ENCODE peak calls at places on chromosomes 13 and 19, in eight cellular contexts. F is fibroblast of lung; W is PC-9; U is tibial nerve; E is adrenal gland; P is CD8-positive, alpha-beta memory T cell; G is Peyer's patch; H is lower leg skin. A is an unnamed sample.
A peak's percentile ranks its signal among the peaks of the same experiment; 100 is the strongest.

GRCh38 chr13:40624338-40624737 is 42.1 kb downstream of the FOXO1 start:
- DNase-seq in P (no peak), E (peak; percentile 63), U (no peak), F (peak; percentile 19), W (no peak), H (peak; percentile 53), G (no peak), A (no peak)

GRCh38 chr13:39306639-39307589 is 268.7 kb downstream of the NHLRC3 start:
- DNase-seq in E (no peak), U (no peak), H (no peak), G (no peak), P (no peak), W (no peak), F (no peak), A (no peak)

GRCh38 chr19:3216874-3217273 is 7.6 kb upstream of the CELF5 start:
- DNase-seq in U (no peak), H (no peak), P (no peak), E (no peak), G (no peak), F (no peak), W (no peak), A (no peak)

GRCh38 chr13:80131204-80131603 is 209.7 kb downstream of the SPRY2 start:
- DNase-seq in P (no peak), U (peak; percentile 43), G (peak; percentile 17), W (peak; percentile 44), F (peak; percentile 78), E (peak; percentile 66), H (peak; percentile 23), A (peak; percentile 81)

GRCh38 chr13:46624821-46625220 is 71.9 kb downstream of the LRCH1 start:
- DNase-seq in E (no peak), F (no peak), H (no peak), G (no peak), W (no peak), U (no peak), P (no peak), A (no peak)

GRCh38 chr13:109743706-109744453 is 42.5 kb downstream of the IRS2 start:
- DNase-seq in W (peak; percentile 82), P (no peak), G (no peak), F (peak; percentile 66), U (no peak), E (no peak), H (no peak), A (peak; percentile 86)

GRCh38 chr19:30547192-30547591 is 175.0 kb downstream of the ZNF536 start:
- DNase-seq in F (no peak), E (no peak), G (no peak), U (no peak), P (no peak), W (no peak), H (no peak), A (no peak)

GRCh38 chr13:112897956-112898785 is 70.8 kb upstream of the MCF2L start:
- DNase-seq in U (no peak), G (no peak), P (no peak), F (no peak), E (no peak), H (no peak), W (no peak), A (no peak)

GRCh38 chr13:26679945-26680516 is 80.6 kb downstream of the GPR12 start:
- DNase-seq in G (no peak), P (no peak), E (no peak), U (no peak), H (no peak), W (no peak), F (peak; percentile 12), A (no peak)

GRCh38 chr19:20558571-20558970 is 7.0 kb downstream of the ZNF737 start:
- DNase-seq in G (no peak), P (no peak), F (no peak), U (no peak), H (no peak), W (no peak), E (peak; percentile 61), A (no peak)

GRCh38 chr13:90201198-90201597 is 1146.3 kb upstream of the MIR17HG start:
- DNase-seq in F (peak; percentile 47), H (no peak), U (no peak), G (no peak), P (no peak), W (no peak), E (no peak), A (no peak)

GRCh38 chr19:38506723-38507550 is 73.4 kb downstream of the RYR1 start:
- DNase-seq in H (peak; percentile 66), U (peak; percentile 62), W (peak; percentile 12), F (no peak), G (peak; percentile 74), P (peak; percentile 82), E (peak; percentile 91), A (peak; percentile 67)

GRCh38 chr13:39612023-39612637 is 9.1 kb upstream of the LHFPL6 start:
- DNase-seq in U (peak; percentile 99), W (peak; percentile 37), G (peak; percentile 66), H (peak; percentile 85), F (peak; percentile 83), P (peak; percentile 64), E (peak; percentile 63), A (peak; percentile 64)

GRCh38 chr13:50580684-50581305 is 262.7 kb downstream of the DLEU7 start:
- DNase-seq in G (no peak), H (no peak), U (no peak), F (peak; percentile 81), P (no peak), W (no peak), E (no peak), A (no peak)

GRCh38 chr13:100636441-100636840 is 38.2 kb downstream of the TMTC4 start:
- DNase-seq in G (no peak), W (no peak), E (no peak), F (no peak), P (no peak), H (no peak), U (no peak), A (no peak)

DNA sequence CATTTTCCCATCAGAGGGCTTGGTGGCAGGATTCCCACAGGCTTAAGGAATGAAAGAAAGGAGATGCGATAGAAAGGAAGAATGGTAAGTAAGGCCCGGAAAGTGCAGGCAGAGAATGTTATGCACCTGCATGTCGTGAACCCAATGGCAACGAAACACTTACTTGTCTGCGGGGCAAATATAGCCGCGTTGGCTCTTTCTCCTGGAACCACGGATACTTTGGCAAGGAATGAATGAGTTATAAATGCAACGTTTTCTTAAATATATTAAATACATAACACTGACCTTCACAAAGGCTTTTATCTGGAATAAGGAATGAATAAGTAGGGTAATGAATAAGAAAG is 192.1 kb downstream of the KATNAL1 start:
- DNase-seq in P (no peak), U (no peak), G (no peak), F (no peak), H (no peak), W (no peak), E (no peak), A (no peak)
- H3K4me3 ChIP-seq in P (no peak overlapping the region), U (peak overlapping the region; percentile 61), G (peak overlapping the region; percentile 83), F (peak overlapping the region; percentile 3), H (no peak overlapping the region), W (peak overlapping the region; percentile 64), E (no peak overlapping the region), A (peak overlapping the region; percentile 76)

GRCh38 chr19:36687214-36688056 is at the start of gene ZNF567:
- DNase-seq in W (peak; percentile 98), G (peak; percentile 98), F (peak; percentile 95), U (peak; percentile 97), P (peak; percentile 96), H (peak; percentile 98), E (peak; percentile 98), A (peak; percentile 71)

GRCh38 chr19:36686365-36687213 is 823 bp upstream of the ZNF567 start:
- DNase-seq in F (peak; percentile 12), W (no peak), G (no peak), P (no peak), H (peak; percentile 18), E (peak; percentile 24), U (no peak), A (no peak)

GRCh38 chr19:36688058-36688457 is 646 bp downstream of the ZNF567 start:
- DNase-seq in E (no peak), U (no peak), H (no peak), G (no peak), W (no peak), P (no peak), F (no peak), A (no peak)

DNA sequence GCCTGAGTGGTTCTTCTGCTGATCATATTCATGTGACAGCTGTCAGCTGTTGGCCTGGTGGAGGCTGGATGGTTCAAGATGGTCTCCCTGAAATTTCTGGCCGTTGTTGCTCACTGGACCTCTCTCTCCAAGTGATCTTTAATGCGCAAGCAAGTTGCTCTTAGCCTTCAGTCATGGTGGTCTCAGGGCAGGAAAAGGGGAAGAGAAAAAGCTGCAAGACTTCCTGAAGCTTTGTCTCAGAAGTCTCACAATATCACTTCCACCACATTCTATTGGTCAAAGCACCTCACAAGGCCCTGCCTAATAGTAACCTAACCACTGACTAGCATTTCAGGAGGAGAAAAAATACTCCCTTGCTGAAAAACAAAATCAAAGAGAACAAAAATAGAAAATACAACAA is 1.6 kb upstream of the ZNF567 start:
- DNase-seq in E (no peak), G (no peak), P (no peak), W (no peak), H (no peak), F (no peak), U (no peak), A (no peak)
- H3K4me3 ChIP-seq in E (no peak overlapping the region), G (no peak overlapping the region), P (no peak overlapping the region), W (peak overlapping the region; percentile 82), H (no peak overlapping the region), F (no peak overlapping the region), U (no peak overlapping the region), A (no peak overlapping the region)

GRCh38 chr13:20015763-20016162 is 57.2 kb downstream of the ZMYM2 start:
- DNase-seq in W (no peak), F (no peak), P (no peak), G (no peak), E (no peak), U (no peak), H (no peak), A (no peak)
- H3K4me3 ChIP-seq in W (no peak overlapping the region), F (no peak overlapping the region), P (no peak overlapping the region), G (no peak overlapping the region), E (no peak overlapping the region), U (no peak overlapping the region), H (no peak overlapping the region), A (no peak overlapping the region)

GRCh38 chr19:49383598-49383997 is 4.5 kb upstream of the KASH5 start:
- DNase-seq in H (no peak), W (no peak), U (no peak), P (no peak), G (no peak), F (no peak), E (no peak), A (no peak)

GRCh38 chr19:49374665-49375434 is 11.2 kb downstream of the DKKL1 start:
- DNase-seq in F (no peak), U (no peak), W (no peak), E (no peak), P (no peak), H (no peak), G (no peak), A (no peak)

GRCh38 chr19:49382639-49383038 is 5.4 kb upstream of the KASH5 start:
- DNase-seq in W (no peak), H (no peak), G (no peak), E (no peak), P (no peak), U (no peak), F (no peak), A (no peak)

GRCh38 chr19:49380391-49380790 is 7.7 kb upstream of the KASH5 start:
- DNase-seq in H (no peak), U (no peak), P (no peak), F (no peak), W (no peak), G (no peak), E (no peak), A (no peak)

DNA sequence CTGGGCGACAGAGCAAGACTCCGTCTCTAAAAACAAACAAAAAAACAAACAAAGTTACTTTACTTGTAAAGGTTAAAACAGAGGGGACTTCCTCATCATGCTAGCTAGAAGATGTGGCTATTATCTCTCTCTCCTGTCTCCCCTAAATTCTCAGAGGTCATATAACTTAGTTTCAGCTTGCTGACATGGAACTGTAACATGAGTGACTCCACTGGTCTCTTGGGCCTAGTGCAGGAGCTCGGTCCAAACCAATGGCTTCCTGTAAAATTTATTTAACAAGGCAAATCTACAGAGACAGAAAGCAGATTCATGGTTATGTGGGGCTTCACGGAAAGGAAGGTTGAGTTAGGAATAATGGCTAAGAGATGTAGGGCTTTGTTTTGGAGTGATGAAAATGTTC is 9.5 kb upstream of the KASH5 start:
- DNase-seq in W (no peak), E (no peak), P (no peak), F (no peak), G (no peak), U (no peak), H (no peak), A (no peak)
- H3K4me3 ChIP-seq in W (no peak overlapping the region), E (no peak overlapping the region), P (no peak overlapping the region), F (no peak overlapping the region), G (no peak overlapping the region), U (no peak overlapping the region), H (no peak overlapping the region), A (no peak overlapping the region)